ENCODE peak calls at places on chromosomes 13 and 19, in six cellular contexts. A is IMR-90, P is neuronal stem cell, L is trophoblast cell, D is mesenchymal stem cell, V is H1. S is an unnamed sample.

GRCh38 chr13:24630851-24631341 is 49.3 kb upstream of the ATP12A start:
- DNase-seq in A (peak; percentile 46), P (peak; percentile 55), L (peak; percentile 78), D (peak; percentile 92), V (no peak), S (no peak)

GRCh38 chr19:54388001-54388802 is 23.5 kb upstream of the LAIR1 start:
- DNase-seq in A (no peak), P (no peak), L (no peak), D (no peak), V (no peak), S (no peak)

GRCh38 chr13:62779146-62779545 is 1363.5 kb upstream of the PCDH20 start:
- DNase-seq in A (no peak), P (no peak), L (no peak), D (no peak), V (peak; percentile 46), S (no peak)

GRCh38 chr13:105732946-105733529 is 802.4 kb downstream of the EFNB2 start:
- DNase-seq in A (no peak), P (no peak), L (no peak), D (no peak), V (no peak), S (no peak)

GRCh38 chr13:42000836-42001235 is 39.9 kb upstream of the VWA8 start:
- DNase-seq in A (no peak), P (no peak), L (no peak), D (peak; percentile 4), V (no peak), S (no peak)

GRCh38 chr13:68319384-68319783 is 1089.2 kb upstream of the PCDH9 start:
- DNase-seq in A (no peak), P (no peak), L (no peak), D (no peak), V (no peak), S (no peak)

GRCh38 chr19:18494267-18494607 is 27.6 kb downstream of the ELL start:
- DNase-seq in A (peak; percentile 69), P (no peak), L (no peak), D (peak; percentile 70), V (no peak), S (no peak)

GRCh38 chr13:104385409-104385808 is 1319.2 kb upstream of the SLC10A2 start:
- DNase-seq in A (peak; percentile 56), P (no peak), L (no peak), D (peak; percentile 49), V (no peak), S (no peak)

GRCh38 chr19:32691952-32692726 is 518 bp downstream of the NUDT19 start:
- DNase-seq in A (peak; percentile 69), P (peak; percentile 36), L (peak; percentile 29), D (peak; percentile 75), V (peak; percentile 72), S (peak; percentile 51)

GRCh38 chr13:20270163-20270865 is 38.2 kb upstream of the GJB6 start:
- DNase-seq in A (no peak), P (no peak), L (no peak), D (no peak), V (no peak), S (no peak)

GRCh38 chr19:16076958-16077611 is 790 bp downstream of the TPM4 start:
- DNase-seq in A (no peak), P (no peak), L (no peak), D (no peak), V (peak; percentile 65), S (no peak)

GRCh38 chr13:21934309-21934708 is 263.4 kb downstream of the FGF9 start:
- DNase-seq in A (no peak), P (no peak), L (no peak), D (no peak), V (no peak), S (no peak)

GRCh38 chr13:113448545-113448884 is 4.8 kb downstream of the ADPRHL1 start:
- DNase-seq in A (no peak), P (no peak), L (peak; percentile 58), D (no peak), V (no peak), S (peak; percentile 31)

GRCh38 chr19:42089191-42089750 is 13.3 kb downstream of the ZNF574 start:
- DNase-seq in A (no peak), P (no peak), L (no peak), D (no peak), V (no peak), S (no peak)

GRCh38 chr13:64480206-64480605 is 2749.9 kb downstream of the PCDH9 start:
- DNase-seq in A (no peak), P (no peak), L (no peak), D (no peak), V (no peak), S (no peak)

GRCh38 chr19:38670921-38671398 is 23.5 kb downstream of the ACTN4 start:
- DNase-seq in A (no peak), P (no peak), L (no peak), D (peak; percentile 58), V (no peak), S (no peak)

GRCh38 chr13:105502193-105502592 is 1033.3 kb downstream of the EFNB2 start:
- DNase-seq in A (no peak), P (peak; percentile 6), L (no peak), D (no peak), V (no peak), S (no peak)

GRCh38 chr13:109175666-109176065 is 546.3 kb downstream of the MYO16 start:
- DNase-seq in A (no peak), P (no peak), L (no peak), D (no peak), V (no peak), S (no peak)

GRCh38 chr13:28268800-28269223 is 130.5 kb downstream of the PAN3 start:
- DNase-seq in A (no peak), P (no peak), L (no peak), D (no peak), V (no peak), S (no peak)

GRCh38 chr13:77362166-77362565 is 35.3 kb upstream of the MYCBP2 start:
- DNase-seq in A (no peak), P (no peak), L (no peak), D (no peak), V (no peak), S (no peak)

GRCh38 chr13:87923713-87924112 is 252.5 kb downstream of the SLITRK5 start:
- DNase-seq in A (no peak), P (no peak), L (no peak), D (no peak), V (no peak), S (no peak)

GRCh38 chr19:29845576-29846176 is 33.9 kb downstream of the CCNE1 start:
- DNase-seq in A (peak; percentile 18), P (no peak), L (no peak), D (peak; percentile 56), V (no peak), S (peak; percentile 60)

GRCh38 chr13:23212621-23213020 is 31.8 kb downstream of the SGCG start:
- DNase-seq in A (no peak), P (no peak), L (no peak), D (no peak), V (no peak), S (no peak)

GRCh38 chr19:47427241-47428176 is 8.2 kb upstream of the MEIS3 start:
- DNase-seq in A (peak; percentile 45), P (peak; percentile 89), L (no peak), D (peak; percentile 72), V (peak; percentile 98), S (peak; percentile 94)
- H3K14ac ChIP-seq in A (peak overlapping the region; percentile 28), P (no peak overlapping the region), L (no peak overlapping the region), D (no peak overlapping the region), V (no peak overlapping the region), S (no peak overlapping the region)

GRCh38 chr19:6271251-6271650 is 8.5 kb downstream of the MLLT1 start:
- DNase-seq in A (peak; percentile 43), P (no peak), L (no peak), D (peak; percentile 66), V (no peak), S (peak; percentile 55)
- H3K14ac ChIP-seq in A (peak overlapping the region; percentile 91), P (no peak overlapping the region), L (no peak overlapping the region), D (peak overlapping the region; percentile 23), V (no peak overlapping the region), S (no peak overlapping the region)

GRCh38 chr13:75738841-75739240 is 102.7 kb downstream of the LMO7 start:
- DNase-seq in A (no peak), P (no peak), L (no peak), D (no peak), V (no peak), S (no peak)
- H3K14ac ChIP-seq in A (peak overlapping the region; percentile 1), P (no peak overlapping the region), L (no peak overlapping the region), D (no peak overlapping the region), V (no peak overlapping the region), S (no peak overlapping the region)

GRCh38 chr13:98397221-98397620 is 179.7 kb downstream of the STK24 start:
- DNase-seq in A (peak; percentile 40), P (no peak), L (no peak), D (peak; percentile 42), V (no peak), S (no peak)

GRCh38 chr13:98393873-98394272 is 183.0 kb downstream of the STK24 start:
- DNase-seq in A (no peak), P (no peak), L (no peak), D (no peak), V (no peak), S (no peak)

GRCh38 chr13:98396071-98396710 is 180.7 kb downstream of the STK24 start:
- DNase-seq in A (peak; percentile 6), P (no peak), L (no peak), D (no peak), V (no peak), S (no peak)

GRCh38 chr13:98397861-98398260 is 179.0 kb downstream of the STK24 start:
- DNase-seq in A (no peak), P (no peak), L (no peak), D (no peak), V (no peak), S (no peak)

DNA sequence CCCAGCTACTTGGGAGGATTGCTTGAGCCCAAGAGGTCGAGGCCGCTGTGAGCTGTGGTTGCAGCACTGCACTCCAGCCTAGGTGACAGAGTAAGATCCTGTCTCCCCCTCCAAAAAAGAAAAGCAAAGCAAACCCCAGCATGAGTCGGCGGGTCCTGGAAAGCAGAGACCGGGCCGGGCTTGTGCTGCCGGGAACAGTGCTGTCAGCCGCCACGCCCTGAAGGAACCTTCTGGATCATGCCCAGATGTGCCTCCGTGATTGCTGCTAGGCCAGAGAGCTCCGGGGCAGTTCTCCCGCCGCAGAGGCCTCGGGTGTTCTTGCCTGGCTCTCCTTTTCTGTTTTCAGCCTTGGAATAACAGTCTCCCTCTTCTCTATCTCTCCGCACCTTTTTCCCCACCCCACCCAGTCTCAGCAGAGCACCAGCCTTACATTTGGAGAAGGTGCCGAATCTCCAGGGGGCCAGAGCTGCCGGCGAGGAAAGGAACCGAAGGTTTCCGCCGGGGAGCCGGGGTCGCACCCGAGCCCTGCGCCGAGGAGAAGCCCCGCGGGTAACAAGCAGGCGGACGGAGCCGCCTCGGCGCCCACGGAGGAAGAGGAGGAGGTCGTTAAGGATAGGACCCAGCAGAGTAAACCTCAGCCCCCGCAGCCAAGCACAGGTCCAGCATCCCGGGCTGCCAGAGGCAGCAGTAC is 181.9 kb downstream of the STK24 start:
- DNase-seq in A (no peak), P (no peak), L (no peak), D (no peak), V (no peak), S (no peak)
- H3K14ac ChIP-seq in A (no peak overlapping the region), P (no peak overlapping the region), L (no peak overlapping the region), D (no peak overlapping the region), V (no peak overlapping the region), S (no peak overlapping the region)

GRCh38 chr13:30115257-30115600 is 192.1 kb downstream of the KATNAL1 start:
- DNase-seq in A (no peak), P (no peak), L (no peak), D (no peak), V (no peak), S (no peak)
- H3K14ac ChIP-seq in A (no peak overlapping the region), P (no peak overlapping the region), L (peak overlapping the region; percentile 76), D (no peak overlapping the region), V (no peak overlapping the region), S (no peak overlapping the region)

S was measured in H9.